ENCODE peak calls at places on chromosomes 6 and 20, in four cellular contexts. R, T, N and L are unnamed samples.

GRCh38 chr20:59988141-59988540 is 29.9 kb downstream of the CDH26 start:
- DNase-seq in R (no peak), T (peak; percentile 95), N (no peak), L (no peak)

GRCh38 chr6:45076217-45076616 is 251.9 kb upstream of the RUNX2 start:
- DNase-seq in R (no peak), T (no peak), N (no peak), L (no peak)

GRCh38 chr6:128686084-128686483 is 165.7 kb upstream of the PTPRK start:
- DNase-seq in R (no peak), T (no peak), N (no peak), L (no peak)

GRCh38 chr20:54158856-54159418 is 14.8 kb downstream of the CYP24A1 start:
- DNase-seq in R (no peak), T (peak; percentile 18), N (no peak), L (no peak)

GRCh38 chr6:38671885-38672467 is 31.0 kb downstream of the GLO1 start:
- DNase-seq in R (no peak), T (peak; percentile 42), N (no peak), L (peak; percentile 1)

GRCh38 chr6:89242574-89243330 is 25.6 kb upstream of the GABRR1 start:
- DNase-seq in R (no peak), T (peak; percentile 43), N (no peak), L (no peak)

GRCh38 chr20:63538204-63539091 is 1.3 kb upstream of the PTK6 start:
- DNase-seq in R (no peak), T (peak; percentile 98), N (no peak), L (no peak)

GRCh38 chr6:41302638-41303037 is 16.2 kb upstream of the TREM1 start:
- DNase-seq in R (no peak), T (no peak), N (no peak), L (no peak)

GRCh38 chr6:24431045-24431451 is 28.3 kb downstream of the MRS2 start:
- DNase-seq in R (peak; percentile 25), T (no peak), N (no peak), L (no peak)

GRCh38 chr20:34316191-34316814 is 13.1 kb upstream of the AHCY start:
- DNase-seq in R (no peak), T (peak; percentile 89), N (no peak), L (peak; percentile 49)

GRCh38 chr20:21083825-21084325 is 22.3 kb downstream of the LINC00237 start:
- DNase-seq in R (no peak), T (no peak), N (no peak), L (no peak)

GRCh38 chr6:166143011-166143410 is 24.6 kb downstream of the TBXT start:
- DNase-seq in R (no peak), T (no peak), N (no peak), L (no peak)

GRCh38 chr6:122678841-122679240 is 68.6 kb downstream of the PKIB start:
- DNase-seq in R (no peak), T (no peak), N (no peak), L (no peak)

GRCh38 chr20:39751557-39752137 is 789.5 kb downstream of the DHX35 start:
- DNase-seq in R (no peak), T (no peak), N (no peak), L (no peak)

GRCh38 chr20:1912056-1912455 is 16.8 kb downstream of the SIRPA start:
- DNase-seq in R (no peak), T (no peak), N (no peak), L (peak; percentile 34)

GRCh38 chr20:20210327-20210726 is 157.6 kb upstream of the INSM1 start:
- DNase-seq in R (no peak), T (no peak), N (no peak), L (no peak)

GRCh38 chr6:38495922-38496635 is 143.7 kb downstream of the BTBD9 start:
- DNase-seq in R (no peak), T (no peak), N (peak; percentile 32), L (no peak)

GRCh38 chr6:125974214-125974866 is 12.0 kb upstream of the TRMT11 start:
- DNase-seq in R (peak; percentile 40), T (peak; percentile 71), N (no peak), L (no peak)

GRCh38 chr20:53660078-53660909 is 66.7 kb upstream of the ZNF217 start:
- DNase-seq in R (no peak), T (no peak), N (no peak), L (no peak)

GRCh38 chr6:88492824-88493223 is 326.7 kb upstream of the CNR1 start:
- DNase-seq in R (no peak), T (no peak), N (peak; percentile 19), L (no peak)

GRCh38 chr6:149560736-149561135 is 5.4 kb upstream of the GINM1 start:
- DNase-seq in R (no peak), T (no peak), N (no peak), L (no peak)

GRCh38 chr20:44501448-44501847 is 20.4 kb downstream of the SERINC3 start:
- DNase-seq in R (no peak), T (no peak), N (peak; percentile 68), L (no peak)

GRCh38 chr6:85684125-85684808 is 41.6 kb upstream of the SYNCRIP start:
- DNase-seq in R (no peak), T (no peak), N (no peak), L (no peak)

GRCh38 chr6:104623052-104623690 is 236.5 kb downstream of the HACE1 start:
- DNase-seq in R (no peak), T (no peak), N (no peak), L (no peak)

GRCh38 chr6:16118825-16119224 is 10.1 kb upstream of the MYLIP start:
- DNase-seq in R (no peak), T (no peak), N (no peak), L (no peak)

GRCh38 chr6:127199470-127199869 is 67.2 kb upstream of the RNF146 start:
- DNase-seq in R (peak; percentile 78), T (no peak), N (no peak), L (no peak)

GRCh38 chr20:43096471-43096870 is 93.2 kb downstream of the PTPRT start:
- DNase-seq in R (no peak), T (peak; percentile 30), N (no peak), L (no peak)

GRCh38 chr20:43975096-43975768 is 60.6 kb downstream of the TOX2 start:
- DNase-seq in R (no peak), T (peak; percentile 87), N (peak; percentile 38), L (peak; percentile 63)

GRCh38 chr6:142746524-142746923 is 198.5 kb downstream of the HIVEP2 start:
- DNase-seq in R (no peak), T (no peak), N (peak; percentile 20), L (no peak)

GRCh38 chr6:35079311-35080000 is 61.7 kb downstream of the TCP11 start:
- DNase-seq in R (no peak), T (no peak), N (peak; percentile 14), L (no peak)

GRCh38 chr6:80173411-80173810 is 66.9 kb downstream of the BCKDHB start:
- DNase-seq in R (no peak), T (no peak), N (no peak), L (no peak)

GRCh38 chr6:41371461-41371991 is 36.1 kb downstream of the NCR2 start:
- DNase-seq in R (no peak), T (no peak), N (peak; percentile 42), L (no peak)

GRCh38 chr6:5082487-5083306 is 2.4 kb upstream of the PPP1R3G start:
- DNase-seq in R (no peak), T (peak; percentile 94), N (peak; percentile 92), L (peak; percentile 89)
- H3K27ac ChIP-seq in R (no peak overlapping the region), T (peak overlapping the region; percentile 53), N (peak overlapping the region; percentile 98), L (peak overlapping the region; percentile 49)

GRCh38 chr6:133610271-133610840 is 278.6 kb upstream of the TCF21 start:
- DNase-seq in R (no peak), T (no peak), N (no peak), L (no peak)

GRCh38 chr6:133606833-133607232 is 282.1 kb upstream of the TCF21 start:
- DNase-seq in R (no peak), T (no peak), N (no peak), L (no peak)

GRCh38 chr6:133610974-133611373 is 277.9 kb upstream of the TCF21 start:
- DNase-seq in R (no peak), T (no peak), N (no peak), L (no peak)

GRCh38 chr6:133608620-133609019 is 280.3 kb upstream of the TCF21 start:
- DNase-seq in R (no peak), T (no peak), N (no peak), L (no peak)

GRCh38 chr6:133609404-133610270 is 279.3 kb upstream of the TCF21 start:
- DNase-seq in R (no peak), T (peak; percentile 96), N (no peak), L (peak; percentile 96)
- H3K27ac ChIP-seq in R (no peak overlapping the region), T (peak overlapping the region; percentile 87), N (no peak overlapping the region), L (peak overlapping the region; percentile 85)

DNA sequence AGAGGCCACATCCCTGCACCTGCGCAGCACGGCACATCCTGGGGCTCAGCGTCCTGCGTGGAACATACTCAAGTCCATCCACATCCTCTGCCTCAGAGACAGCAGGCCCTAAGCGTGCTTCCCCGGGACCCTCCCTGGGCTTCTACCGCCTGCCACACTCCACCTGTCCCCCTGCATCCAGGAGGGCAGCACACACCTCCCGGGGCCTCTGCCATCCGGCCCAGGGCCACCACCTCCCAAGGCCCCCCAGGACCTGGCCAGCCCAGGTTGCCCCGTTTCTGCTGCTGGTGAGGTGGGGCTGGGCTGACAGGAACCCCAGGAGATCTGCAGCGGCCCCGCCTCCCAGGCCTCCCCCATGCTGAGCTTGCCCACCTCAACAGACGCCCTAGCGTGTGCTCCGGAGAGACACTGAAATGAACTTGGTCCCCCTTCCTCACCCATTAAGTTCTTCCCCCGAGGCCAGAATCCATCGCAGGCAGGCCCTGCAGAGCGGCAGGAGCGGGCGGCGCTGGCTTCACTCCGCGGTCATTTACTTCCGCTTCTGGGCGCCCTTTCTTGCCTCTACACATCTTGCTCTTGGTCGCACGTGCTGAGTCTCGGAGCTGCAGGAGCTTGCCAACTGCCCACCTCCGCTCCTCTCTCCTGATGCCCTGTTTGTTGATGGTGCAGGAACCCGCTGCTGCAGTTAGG is 235.3 kb downstream of the TAF4 start:
- DNase-seq in R (no peak), T (no peak), N (no peak), L (no peak)
- H3K27ac ChIP-seq in R (no peak overlapping the region), T (no peak overlapping the region), N (no peak overlapping the region), L (no peak overlapping the region)

GRCh38 chr20:57469418-57470211 is 55.3 kb downstream of the CTCFL start:
- DNase-seq in R (no peak), T (no peak), N (no peak), L (no peak)
- H3K27ac ChIP-seq in R (no peak overlapping the region), T (no peak overlapping the region), N (no peak overlapping the region), L (no peak overlapping the region)

DNA sequence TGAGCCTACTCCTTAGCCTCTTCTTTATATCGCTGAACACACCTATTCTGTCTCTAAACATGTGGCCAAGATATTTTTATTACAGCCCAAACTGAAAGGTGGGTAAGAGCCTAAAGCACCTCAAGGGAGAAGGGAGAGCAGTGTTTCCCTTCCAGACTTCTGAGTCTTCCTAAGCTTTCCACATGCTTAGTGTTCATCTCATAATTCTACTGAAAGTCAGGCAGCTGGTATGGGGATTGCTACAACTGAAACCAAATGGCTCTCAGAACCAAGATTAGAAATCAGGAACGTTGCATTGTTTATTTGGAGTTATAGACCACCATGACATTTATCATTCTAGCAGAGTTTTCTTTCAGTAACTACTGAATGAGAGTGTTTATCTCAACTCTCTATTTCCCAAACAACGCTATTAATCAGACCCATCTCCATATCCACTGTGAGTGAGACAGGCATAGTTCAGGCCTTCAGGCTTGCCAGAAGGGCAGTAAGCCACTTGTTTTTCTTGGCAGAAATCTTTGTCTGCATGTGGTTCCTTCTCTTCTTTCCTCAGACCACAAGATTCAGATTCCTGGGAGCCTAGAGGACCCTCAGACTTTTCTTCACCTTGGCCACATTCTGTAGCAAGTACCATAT is 22.8 kb downstream of the VGLL2 start:
- DNase-seq in R (no peak), T (no peak), N (no peak), L (no peak)
- H3K27ac ChIP-seq in R (no peak overlapping the region), T (no peak overlapping the region), N (no peak overlapping the region), L (no peak overlapping the region)